ENCODE peak calls at places on chromosomes 6 and 20, in ten cellular contexts. M is OCI-LY7, K is psoas muscle, U is spleen, I is upper lobe of right lung, Y is AG09309, X is HL-60, C is type B pancreatic cell, R is stomach, J is cardiac fibroblast. L is an unnamed sample.

GRCh38 chr6:100455230-100456124 is 9.2 kb downstream of the SIM1 start:
- DNase-seq in I (no peak), K (no peak), U (no peak), Y (no peak), J (no peak), X (no peak), R (no peak), C (no peak), M (no peak), L (no peak)

GRCh38 chr20:51404297-51405060 is 138.0 kb downstream of the NFATC2 start:
- DNase-seq in I (peak), J (peak), X (no peak), C (no peak), M (peak), K (no peak), U (peak), R (peak), Y (no peak), L (peak)

GRCh38 chr20:38139156-38139912 is 25.7 kb downstream of the TGM2 start:
- DNase-seq in I (peak), K (no peak), Y (no peak), X (no peak), M (no peak), U (peak), R (no peak), J (no peak), C (no peak), L (no peak)

GRCh38 chr6:64023693-64024092 is 388.1 kb downstream of the PHF3 start:
- DNase-seq in M (no peak), Y (no peak), J (no peak), I (no peak), C (no peak), U (no peak), K (no peak), R (no peak), X (no peak), L (no peak)

GRCh38 chr6:105943514-105943913 is 142.6 kb upstream of the PRDM1 start:
- DNase-seq in K (no peak), J (no peak), Y (no peak), R (no peak), M (no peak), I (no peak), U (no peak), C (no peak), X (no peak), L (no peak)

GRCh38 chr20:25863536-25864325 is 167.1 kb upstream of the ZNF337 start:
- DNase-seq in M (no peak), J (no peak), Y (no peak), R (no peak), U (no peak), X (no peak), C (no peak), I (no peak), K (no peak), L (no peak)

GRCh38 chr6:50708664-50709365 is 4.5 kb upstream of the TFAP2D start:
- DNase-seq in Y (no peak), X (no peak), K (no peak), J (no peak), C (no peak), M (no peak), U (no peak), I (no peak), R (no peak), L (no peak)

GRCh38 chr20:43658068-43658722 is 8.7 kb upstream of the MYBL2 start:
- DNase-seq in U (peak), M (no peak), Y (no peak), R (no peak), J (no peak), K (no peak), I (no peak), X (no peak), C (no peak), L (peak)

GRCh38 chr20:56542489-56543020 is 9.5 kb downstream of the FAM209B start:
- DNase-seq in I (no peak), J (no peak), Y (no peak), M (no peak), U (no peak), K (no peak), R (no peak), C (no peak), X (no peak), L (no peak)

GRCh38 chr20:32160341-32160740 is 47.2 kb downstream of the PLAGL2 start:
- DNase-seq in C (no peak), I (peak), J (no peak), M (no peak), X (no peak), K (no peak), R (no peak), U (peak), Y (no peak), L (no peak)

DNA sequence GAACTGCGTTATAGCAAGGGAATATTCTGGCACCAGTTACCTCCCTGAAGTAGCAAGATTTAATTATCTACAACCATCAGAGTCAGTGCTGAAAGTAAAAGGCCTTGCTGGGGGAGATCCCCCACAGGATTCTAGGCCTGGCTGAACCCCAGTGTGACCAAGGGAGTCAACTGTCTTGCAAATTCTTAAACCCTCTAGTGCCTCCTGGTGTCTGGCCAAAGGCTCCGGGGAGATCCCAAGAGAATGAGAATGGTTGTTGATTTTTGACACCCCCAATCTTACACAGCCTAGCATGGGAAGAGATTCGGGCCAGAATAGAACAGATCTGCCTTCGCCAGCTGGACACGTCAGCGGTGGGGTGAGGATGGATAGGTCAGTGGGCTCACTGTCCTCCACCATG is 179.4 kb downstream of the ERMARD start:
- DNase-seq in K (no peak), J (no peak), U (no peak), R (no peak), C (no peak), Y (no peak), M (no peak), I (no peak), X (peak), L (no peak)
- TF ChIP-seq CTCF in K (no peak), J (no peak), U (no peak), R (no peak), C (no peak), Y (no peak), M (peak), I (no peak), X (no peak), L (no peak)

DNA sequence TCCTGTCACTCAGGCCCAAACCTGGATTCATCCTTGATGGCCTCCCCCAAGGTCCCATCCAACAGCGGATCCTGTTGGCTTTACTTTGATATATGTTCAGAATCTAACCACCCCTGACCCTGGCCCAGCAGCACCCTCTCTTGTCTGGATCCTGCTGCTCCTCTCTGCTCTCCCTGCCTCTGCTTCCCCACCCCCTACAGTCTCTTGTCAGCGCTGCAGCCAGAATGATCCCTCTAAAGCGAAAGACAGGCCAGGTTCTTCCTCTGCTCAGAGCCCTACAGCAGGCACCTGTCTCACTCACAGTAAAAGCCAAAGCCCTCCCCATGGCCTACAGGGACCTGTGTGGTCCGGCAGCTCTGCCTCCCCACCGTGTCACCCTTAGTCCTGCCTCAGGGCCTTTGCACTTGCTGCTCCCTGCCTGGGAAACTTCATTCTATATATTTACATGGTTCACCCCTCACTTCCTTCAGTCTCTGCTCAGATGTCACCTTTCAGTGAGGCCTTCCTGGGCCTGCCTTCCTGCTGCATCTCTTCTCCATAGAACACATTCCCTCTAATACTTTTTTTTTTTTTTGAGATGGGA is 37.4 kb upstream of the KCNB1 start:
- DNase-seq in Y (no peak), I (no peak), M (no peak), J (no peak), K (no peak), X (no peak), C (no peak), R (no peak), U (no peak), L (no peak)
- TF ChIP-seq CTCF in Y (no peak), I (no peak), M (no peak), J (peak), K (no peak), X (no peak), C (no peak), R (no peak), U (no peak), L (no peak)

DNA sequence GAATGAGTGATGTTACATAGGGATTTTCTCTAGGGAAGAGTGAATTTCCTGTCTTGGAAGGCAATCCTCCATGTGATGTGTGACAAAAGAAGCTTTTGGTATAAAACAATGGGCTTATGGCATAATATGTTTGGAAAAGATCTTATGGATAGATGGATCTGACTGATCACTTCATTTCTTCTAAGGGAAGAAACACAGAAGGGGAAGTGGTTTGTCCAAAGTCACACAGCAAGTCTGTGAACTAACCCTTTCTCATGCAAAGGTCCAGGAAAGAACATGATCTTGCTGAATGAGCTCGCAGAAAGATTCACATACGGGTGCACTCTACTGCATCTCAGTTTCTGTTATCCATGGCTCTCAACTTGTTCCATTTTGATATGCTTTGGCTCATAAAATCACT is 575.9 kb upstream of the JAG1 start:
- DNase-seq in J (no peak), Y (no peak), X (no peak), M (no peak), U (no peak), C (no peak), K (no peak), I (no peak), R (no peak), L (no peak)
- TF ChIP-seq CTCF in J (no peak), Y (no peak), X (no peak), M (no peak), U (no peak), C (no peak), K (no peak), I (no peak), R (no peak), L (no peak)

GRCh38 chr6:130218136-130218535 is 4.6 kb downstream of the SAMD3 start:
- DNase-seq in X (no peak), J (no peak), K (no peak), U (no peak), C (no peak), I (no peak), M (no peak), Y (no peak), R (no peak), L (no peak)

GRCh38 chr6:130223508-130223907 is 757 bp upstream of the SAMD3 start:
- DNase-seq in R (no peak), Y (no peak), J (no peak), I (no peak), U (peak), K (no peak), M (peak), C (no peak), X (no peak), L (peak)

DNA sequence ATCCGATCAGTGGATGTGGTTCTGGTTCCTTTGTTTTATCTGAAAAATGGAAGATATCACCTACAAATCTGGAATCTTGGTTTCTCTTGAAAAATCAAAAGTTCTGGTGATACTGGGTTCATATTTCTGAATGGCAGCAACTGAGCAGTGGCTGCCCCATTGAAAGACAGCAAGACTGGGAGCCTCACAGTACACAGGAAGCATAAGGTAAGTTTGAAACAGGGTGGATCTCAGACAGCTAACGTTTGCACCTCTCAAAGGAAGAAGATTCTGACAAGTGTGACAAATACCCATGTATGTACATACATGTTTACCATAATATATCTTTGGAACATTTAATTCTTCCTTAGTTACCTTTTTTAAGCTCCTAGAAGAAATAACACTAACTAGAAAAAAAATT is at the start of gene SAMD3:
- DNase-seq in R (no peak), U (no peak), K (no peak), J (no peak), C (no peak), X (no peak), I (no peak), Y (no peak), M (no peak), L (peak)
- TF ChIP-seq CTCF in R (no peak), U (no peak), K (no peak), J (no peak), C (no peak), X (no peak), I (no peak), Y (no peak), M (no peak), L (no peak)